ENCODE peak calls at places on chromosomes 6 and 20, in seven cellular contexts. X is CD8-positive, alpha-beta T cell; O is mammary epithelial cell; Q is fibroblast of lung; H is ovary; M is colonic mucosa; G is pancreas. T is an unnamed sample. For H3K36me3, the result is how much of the 10 kb centered on the place peaks cover.

GRCh38 chr6:156185113-156185512 is 592.1 kb upstream of the ARID1B start:
- DNase-seq in X (no peak), O (no peak), Q (no peak), H (no peak), M (no peak), G (no peak), T (no peak)

GRCh38 chr20:54126809-54127655 is 46.8 kb downstream of the CYP24A1 start:
- DNase-seq in X (no peak), O (peak), Q (no peak), H (no peak), M (no peak), G (no peak), T (no peak)

GRCh38 chr6:84466521-84466920 is 239.1 kb upstream of the CEP162 start:
- DNase-seq in X (no peak), O (peak), Q (peak), H (no peak), M (no peak), G (no peak), T (peak)

GRCh38 chr6:148431413-148431812 is 88.8 kb downstream of the SASH1 start:
- DNase-seq in X (no peak), O (no peak), Q (no peak), H (no peak), M (no peak), G (no peak), T (no peak)

GRCh38 chr6:158417760-158418098 is 105.5 kb downstream of the TULP4 start:
- DNase-seq in X (no peak), O (peak), Q (peak), H (no peak), M (no peak), G (no peak), T (peak)

GRCh38 chr6:140441256-140441655 is 1066.8 kb upstream of the CITED2 start:
- DNase-seq in X (no peak), O (peak), Q (peak), H (peak), M (peak), G (no peak), T (no peak)

GRCh38 chr20:38579219-38579618 is 1.8 kb upstream of the ADIG start:
- DNase-seq in X (no peak), O (no peak), Q (no peak), H (no peak), M (no peak), G (no peak), T (no peak)

GRCh38 chr6:80967618-80968017 is 784.9 kb downstream of the TENT5A start:
- DNase-seq in X (no peak), O (no peak), Q (no peak), H (no peak), M (no peak), G (no peak), T (no peak)

GRCh38 chr20:33568378-33569289 is 78.7 kb downstream of the CBFA2T2 start:
- DNase-seq in X (no peak), O (no peak), Q (peak), H (no peak), M (no peak), G (no peak), T (no peak)

GRCh38 chr6:169830876-169831275 is 79.5 kb downstream of the ERMARD start:
- DNase-seq in X (no peak), O (peak), Q (no peak), H (no peak), M (peak), G (no peak), T (no peak)

GRCh38 chr6:132763269-132763668 is 5.6 kb upstream of the VNN2 start:
- DNase-seq in X (peak), O (no peak), Q (no peak), H (no peak), M (peak), G (no peak), T (no peak)

GRCh38 chr20:21181028-21181427 is 55.1 kb downstream of the KIZ start:
- DNase-seq in X (no peak), O (no peak), Q (no peak), H (no peak), M (no peak), G (no peak), T (no peak)

GRCh38 chr6:43428112-43428570 is 800 bp downstream of the ABCC10 start:
- DNase-seq in X (no peak), O (no peak), Q (no peak), H (no peak), M (no peak), G (no peak), T (no peak)

GRCh38 chr6:105836379-105836778 is 249.8 kb upstream of the PRDM1 start:
- DNase-seq in X (no peak), O (no peak), Q (no peak), H (no peak), M (no peak), G (no peak), T (no peak)

GRCh38 chr6:24464253-24465038 is 24.9 kb downstream of the GPLD1 start:
- DNase-seq in X (no peak), O (no peak), Q (no peak), H (no peak), M (no peak), G (no peak), T (no peak)

GRCh38 chr6:4864534-4864933 is 88.3 kb downstream of the CDYL start:
- DNase-seq in X (no peak), O (no peak), Q (no peak), H (no peak), M (no peak), G (no peak), T (no peak)

GRCh38 chr20:7841291-7841966 is 98.8 kb downstream of the HAO1 start:
- DNase-seq in X (no peak), O (peak), Q (peak), H (no peak), M (no peak), G (no peak), T (no peak)

GRCh38 chr6:166955121-166955864 is 1.1 kb downstream of the RNASET2 start:
- DNase-seq in X (peak), O (no peak), Q (no peak), H (peak), M (peak), G (no peak), T (no peak)

GRCh38 chr6:52617087-52617486 is 40.2 kb upstream of the TRAM2 start:
- DNase-seq in X (no peak), O (no peak), Q (peak), H (no peak), M (no peak), G (no peak), T (no peak)

GRCh38 chr6:74333406-74333805 is 637.4 kb downstream of the CD109 start:
- DNase-seq in X (no peak), O (no peak), Q (peak), H (no peak), M (no peak), G (no peak), T (no peak)

GRCh38 chr6:69796081-69796626 is 656 bp downstream of the LMBRD1 start:
- DNase-seq in X (peak), O (peak), Q (peak), H (no peak), M (peak), G (no peak), T (no peak)

GRCh38 chr20:33539129-33539528 is 49.2 kb downstream of the CBFA2T2 start:
- DNase-seq in X (no peak), O (no peak), Q (peak), H (no peak), M (no peak), G (no peak), T (no peak)

GRCh38 chr6:145189836-145190235 is 545.5 kb downstream of the EPM2A start:
- DNase-seq in X (no peak), O (no peak), Q (no peak), H (no peak), M (no peak), G (no peak), T (no peak)

GRCh38 chr6:4402477-4402976 is 267.2 kb upstream of the ECI2 start:
- DNase-seq in X (no peak), O (peak), Q (peak), H (no peak), M (no peak), G (no peak), T (peak)

GRCh38 chr6:56220078-56220477 is 27.3 kb downstream of the COL21A1 start:
- DNase-seq in X (no peak), O (peak), Q (no peak), H (no peak), M (no peak), G (no peak), T (no peak)

GRCh38 chr6:43972915-43973304 is 154.3 kb downstream of the MRPL14 start:
- DNase-seq in X (no peak), O (peak), Q (peak), H (peak), M (peak), G (peak), T (peak)

GRCh38 chr6:99887066-99887465 is 107.0 kb downstream of the MCHR2 start:
- DNase-seq in X (no peak), O (no peak), Q (no peak), H (no peak), M (no peak), G (no peak), T (no peak)

GRCh38 chr6:23228439-23229024 is 659.2 kb downstream of the HDGFL1 start:
- DNase-seq in X (no peak), O (peak), Q (no peak), H (no peak), M (no peak), G (no peak), T (no peak)

GRCh38 chr6:167858086-167858591 is 31.4 kb downstream of the AFDN start:
- DNase-seq in X (no peak), O (no peak), Q (peak), H (no peak), M (no peak), G (no peak), T (peak)

GRCh38 chr20:31569163-31570020 is 35.7 kb upstream of the ID1 start:
- DNase-seq in X (peak), O (peak), Q (peak), H (peak), M (peak), G (peak), T (no peak)

GRCh38 chr20:49987868-49988690 is 5.3 kb downstream of the SNAI1 start:
- DNase-seq in X (no peak), O (no peak), Q (no peak), H (no peak), M (no peak), G (no peak), T (no peak)
- H3K36me3 ChIP-seq in X (under half), O (under half), Q (under half), H (under half), M (under half), G (under half), T (under half)

DNA sequence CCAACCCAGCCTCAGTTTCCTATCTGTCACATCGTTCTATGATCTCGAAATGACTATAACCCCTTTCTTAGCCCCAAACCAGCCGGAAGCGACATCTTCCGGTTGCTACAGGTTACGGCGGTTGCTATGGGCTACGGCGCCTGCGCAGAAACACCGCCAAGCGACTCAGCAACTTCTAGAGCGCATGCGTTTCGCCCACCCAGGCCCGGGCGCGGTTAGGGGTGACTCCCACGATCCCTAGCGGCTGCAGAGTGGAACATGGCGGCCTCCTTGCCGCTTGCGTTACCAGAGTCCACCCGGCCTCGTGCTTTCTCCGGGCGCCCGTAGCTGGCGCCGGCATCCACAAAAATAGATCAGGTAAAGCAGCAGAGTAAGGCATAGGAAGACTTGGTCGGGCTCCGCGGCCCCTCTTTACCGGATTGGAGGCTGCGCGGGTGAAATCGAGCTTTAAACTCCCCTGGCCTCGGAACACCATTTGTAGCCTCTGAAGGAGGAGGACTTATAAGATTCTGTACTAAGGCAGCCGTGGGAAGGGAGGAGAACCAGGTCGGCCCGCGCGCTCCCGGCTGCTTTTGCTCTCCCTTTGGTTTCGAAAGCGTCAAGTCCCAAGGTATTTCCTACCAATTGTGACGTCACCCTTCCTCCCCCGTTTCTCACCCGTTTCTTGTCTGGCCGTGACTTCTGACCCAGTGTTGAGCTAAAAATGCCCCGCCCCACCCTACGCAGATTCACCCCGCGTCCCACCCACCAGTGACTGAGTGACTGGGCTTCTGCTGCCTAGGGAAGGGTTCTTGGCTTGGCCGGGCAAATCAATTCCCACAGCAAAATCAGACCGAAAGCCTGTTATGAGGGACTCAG is 3.5 kb downstream of the SDCBP2 start:
- DNase-seq in X (peak), O (peak), Q (peak), H (peak), M (peak), G (peak), T (peak)
- TF ChIP-seq CTCF in X (no peak), O (no peak), Q (no peak), H (peak), M (no peak), G (no peak), T (peak)

GRCh38 chr20:57399587-57400261 is 8.5 kb downstream of the RBM38 start:
- DNase-seq in X (peak), O (no peak), Q (no peak), H (peak), M (no peak), G (peak), T (no peak)
- H3K4me3 ChIP-seq in X (peak), O (no peak), Q (no peak), H (no peak), M (no peak), G (no peak), T (no peak)

DNA sequence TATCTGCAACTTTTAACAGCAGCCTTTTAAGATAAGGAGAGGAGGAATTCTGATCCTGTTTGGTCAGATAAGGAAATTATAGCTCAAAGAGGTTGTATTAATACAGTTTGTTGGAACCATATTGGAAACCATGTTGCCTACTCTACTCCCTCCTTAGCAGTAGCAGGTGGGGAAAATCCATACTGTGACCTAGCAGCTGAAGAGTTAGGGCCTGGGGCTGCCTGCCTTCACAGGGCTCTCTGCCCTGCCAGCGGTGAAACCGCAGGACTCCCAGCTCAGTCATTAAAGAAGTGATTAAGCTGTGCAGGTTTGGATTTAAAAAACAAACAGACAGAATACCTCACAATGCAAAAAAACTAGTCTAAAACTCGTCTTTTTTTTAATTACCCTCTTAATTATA is 30.1 kb downstream of the BRPF3 start:
- DNase-seq in X (no peak), O (peak), Q (no peak), H (no peak), M (no peak), G (no peak), T (no peak)
- H3K36me3 ChIP-seq in X (under half), O (under half), Q (under half), H (under half), M (under half), G (under half), T (under half)

GRCh38 chr20:13299401-13299800 is 78.3 kb downstream of the ISM1 start:
- DNase-seq in X (no peak), O (no peak), Q (no peak), H (no peak), M (no peak), G (no peak), T (no peak)
- TF ChIP-seq CTCF in X (no peak), O (no peak), Q (no peak), H (no peak), M (no peak), G (no peak), T (no peak)

GRCh38 chr6:122798099-122798641 is 9.1 kb downstream of the SMPDL3A start:
- DNase-seq in X (no peak), O (peak), Q (peak), H (no peak), M (peak), G (peak), T (peak)
- H3K4me3 ChIP-seq in X (no peak), O (no peak), Q (no peak), H (no peak), M (no peak), G (no peak), T (no peak)

GRCh38 chr20:64029293-64030117 is 6.5 kb upstream of the C20orf204 start:
- DNase-seq in X (no peak), O (no peak), Q (no peak), H (no peak), M (no peak), G (peak), T (no peak)

GRCh38 chr20:64033981-64034493 is 1.9 kb upstream of the C20orf204 start:
- DNase-seq in X (no peak), O (no peak), Q (peak), H (no peak), M (no peak), G (no peak), T (no peak)

GRCh38 chr20:64032706-64033624 is 3.0 kb upstream of the C20orf204 start:
- DNase-seq in X (no peak), O (no peak), Q (no peak), H (no peak), M (no peak), G (no peak), T (no peak)

GRCh38 chr20:64030371-64031134 is 5.4 kb upstream of the C20orf204 start:
- DNase-seq in X (no peak), O (no peak), Q (no peak), H (no peak), M (peak), G (peak), T (no peak)

DNA sequence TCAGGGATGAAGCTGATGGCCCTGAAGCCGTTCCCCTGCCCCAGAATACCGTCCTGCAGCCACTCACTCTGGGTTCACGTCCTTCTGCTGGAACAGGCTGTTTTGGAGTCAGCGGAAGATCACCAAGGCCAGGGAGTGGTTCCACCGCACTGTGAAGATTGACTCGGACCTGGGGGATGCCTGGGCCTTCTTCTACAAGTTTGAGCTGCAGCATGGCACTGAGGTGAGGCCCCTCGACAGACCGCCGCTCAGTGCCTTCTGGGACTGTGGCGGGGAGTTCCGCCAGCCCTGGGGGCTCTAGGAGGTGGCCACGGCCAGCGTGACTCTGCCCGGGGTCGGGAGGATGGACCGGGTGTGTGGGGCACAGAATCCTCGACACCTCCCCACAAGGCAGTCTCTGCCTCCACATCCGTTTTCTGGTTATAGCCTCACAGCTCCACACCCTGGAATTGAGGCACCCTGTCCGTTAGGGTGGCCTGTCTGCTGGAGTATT is 4.1 kb upstream of the C20orf204 start:
- DNase-seq in X (no peak), O (no peak), Q (no peak), H (no peak), M (no peak), G (no peak), T (no peak)
- H3K36me3 ChIP-seq in X (under half), O (under half), Q (under half), H (under half), M (under half), G (under half), T (under half)

GRCh38 chr6:104623052-104623690 is 236.5 kb downstream of the HACE1 start:
- DNase-seq in X (no peak), O (no peak), Q (no peak), H (no peak), M (peak), G (no peak), T (no peak)
- TF ChIP-seq CTCF in X (no peak), O (peak), Q (no peak), H (no peak), M (peak), G (no peak), T (peak)

T was measured in BJ.